ENCODE peak calls at places on chromosomes 7 and 10, in seven cellular contexts. F is LoVo; W is GM04503; H is MCF 10A; L is osteoblast; E is activated naive CD8-positive, alpha-beta T cell treated with anti-CD3 and anti-CD28 coated beads, Interleukin-2, amount 50 U/mL, for 24 hours; T is Calu3. G is an unnamed sample.

GRCh38 chr7:96327429-96327828 is 5.5 kb upstream of the SLC25A13 start:
- DNase-seq in F (peak), H (peak), E (no peak), W (no peak), T (peak), L (no peak), G (no peak)

GRCh38 chr10:108393111-108393510 is 1228.6 kb upstream of the SORCS1 start:
- DNase-seq in W (no peak), F (no peak), H (peak), E (no peak), T (no peak), L (no peak), G (no peak)

GRCh38 chr7:957418-958220 is 3.1 kb upstream of the ADAP1 start:
- DNase-seq in W (no peak), H (no peak), T (peak), F (no peak), E (no peak), L (peak), G (no peak)

GRCh38 chr10:602391-603005 is 87.0 kb downstream of the DIP2C start:
- DNase-seq in L (peak), E (no peak), F (no peak), W (no peak), H (no peak), T (no peak), G (no peak)

GRCh38 chr7:95916573-95917371 is 144.4 kb downstream of the DYNC1I1 start:
- DNase-seq in F (peak), W (no peak), L (peak), E (peak), H (peak), T (peak), G (peak)

GRCh38 chr10:16521311-16522016 is at the start of gene C1QL3:
- DNase-seq in W (no peak), F (no peak), L (peak), E (peak), H (no peak), T (peak), G (peak)

GRCh38 chr10:116287906-116288501 is 15.0 kb upstream of the GFRA1 start:
- DNase-seq in L (no peak), W (no peak), F (peak), H (peak), E (no peak), T (peak), G (peak)

GRCh38 chr7:134311807-134312206 is 4.9 kb downstream of the SLC35B4 start:
- DNase-seq in W (no peak), H (no peak), F (no peak), T (no peak), E (no peak), L (no peak), G (no peak)

GRCh38 chr10:99365761-99366160 is 36.6 kb downstream of the CNNM1 start:
- DNase-seq in L (no peak), E (no peak), W (no peak), H (no peak), T (no peak), F (no peak), G (no peak)

GRCh38 chr10:33248638-33249037 is 85.8 kb downstream of the NRP1 start:
- DNase-seq in F (no peak), W (no peak), T (no peak), L (no peak), E (no peak), H (peak), G (peak)

GRCh38 chr7:157520249-157520648 is 183.4 kb downstream of the DNAJB6 start:
- DNase-seq in H (no peak), L (no peak), W (no peak), F (no peak), T (no peak), E (no peak), G (no peak)

GRCh38 chr10:1403508-1404230 is 333.7 kb downstream of the ADARB2 start:
- DNase-seq in L (peak), E (no peak), T (no peak), F (no peak), W (no peak), H (no peak), G (no peak)